ENCODE peak calls at places on chromosome 10, in five cellular contexts. L is HCT116, N is transverse colon, F is GM12892, V is uterus. R is an unnamed sample.

GRCh38 chr10:131921191-131921590 is 20.4 kb downstream of the PPP2R2D start:
- DNase-seq in N (no peak), F (no peak), V (no peak), L (no peak), R (no peak)

GRCh38 chr10:18178862-18179483 is 38.7 kb downstream of the CACNB2 start:
- DNase-seq in V (no peak), L (no peak), N (no peak), F (no peak), R (no peak)

GRCh38 chr10:132988988-132989387 is 46.6 kb upstream of the CFAP46 start:
- DNase-seq in L (no peak), F (no peak), N (no peak), V (no peak), R (no peak)

GRCh38 chr10:32417906-32418547 is 27.9 kb upstream of the CCDC7 start:
- DNase-seq in F (no peak), N (no peak), V (peak), L (no peak), R (no peak)

GRCh38 chr10:119421887-119422684 is 120.4 kb downstream of the RGS10 start:
- DNase-seq in F (no peak), N (no peak), V (no peak), L (no peak), R (no peak)

GRCh38 chr10:129812398-129812797 is 151.7 kb downstream of the EBF3 start:
- DNase-seq in F (no peak), V (no peak), N (no peak), L (no peak), R (no peak)

GRCh38 chr10:14838582-14839304 is 637 bp downstream of the HSPA14 start:
- DNase-seq in V (peak), F (peak), L (no peak), N (peak), R (peak)

GRCh38 chr10:5512881-5513698 is 11.7 kb upstream of the CALML3 start:
- DNase-seq in V (no peak), N (no peak), F (no peak), L (no peak), R (no peak)

GRCh38 chr10:133391761-133392518 is 2.0 kb upstream of the MTG1 start:
- DNase-seq in V (no peak), N (no peak), L (no peak), F (no peak), R (no peak)

GRCh38 chr10:60456053-60456452 is 66.4 kb upstream of the ANK3 start:
- DNase-seq in V (no peak), L (no peak), N (no peak), F (no peak), R (no peak)

GRCh38 chr10:59337254-59337653 is 25.1 kb downstream of the FAM13C start:
- DNase-seq in V (no peak), F (no peak), N (peak), L (no peak), R (no peak)

GRCh38 chr10:60828489-60828852 is 50.2 kb downstream of the CDK1 start:
- DNase-seq in F (no peak), N (no peak), L (no peak), V (no peak), R (no peak)

GRCh38 chr10:124642076-124642710 is 102.0 kb downstream of the FAM53B start:
- DNase-seq in N (no peak), F (no peak), V (no peak), L (no peak), R (peak)

GRCh38 chr10:76033457-76034196 is 602.2 kb downstream of the LRMDA start:
- DNase-seq in N (no peak), V (peak), L (no peak), F (no peak), R (no peak)

GRCh38 chr10:103584216-103585010 is 90.9 kb downstream of the NEURL1 start:
- DNase-seq in N (no peak), L (no peak), V (no peak), F (no peak), R (peak)

GRCh38 chr10:75982611-75983369 is 551.4 kb downstream of the LRMDA start:
- DNase-seq in L (no peak), V (peak), F (no peak), N (no peak), R (no peak)

GRCh38 chr10:14889318-14889717 is 10.7 kb downstream of the SUV39H2 start:
- DNase-seq in V (no peak), L (no peak), F (no peak), N (no peak), R (peak)

GRCh38 chr10:71750124-71750841 is 23.0 kb downstream of the VSIR start:
- DNase-seq in F (no peak), N (no peak), L (no peak), V (no peak), R (peak)

GRCh38 chr10:71747039-71747807 is 26.1 kb downstream of the VSIR start:
- DNase-seq in V (no peak), L (no peak), N (no peak), F (no peak), R (peak)

GRCh38 chr10:71747808-71748523 is 25.4 kb downstream of the VSIR start:
- DNase-seq in F (peak), N (peak), V (no peak), L (no peak), R (peak)

GRCh38 chr10:71749396-71749795 is 23.9 kb downstream of the VSIR start:
- DNase-seq in N (no peak), V (no peak), L (no peak), F (no peak), R (no peak)

GRCh38 chr10:71748671-71749191 is 24.6 kb downstream of the VSIR start:
- DNase-seq in V (peak), L (no peak), F (peak), N (peak), R (peak)
- TF ChIP-seq POLR2A in V (no peak), L (no peak), F (no peak), N (peak), R (peak)

DNA sequence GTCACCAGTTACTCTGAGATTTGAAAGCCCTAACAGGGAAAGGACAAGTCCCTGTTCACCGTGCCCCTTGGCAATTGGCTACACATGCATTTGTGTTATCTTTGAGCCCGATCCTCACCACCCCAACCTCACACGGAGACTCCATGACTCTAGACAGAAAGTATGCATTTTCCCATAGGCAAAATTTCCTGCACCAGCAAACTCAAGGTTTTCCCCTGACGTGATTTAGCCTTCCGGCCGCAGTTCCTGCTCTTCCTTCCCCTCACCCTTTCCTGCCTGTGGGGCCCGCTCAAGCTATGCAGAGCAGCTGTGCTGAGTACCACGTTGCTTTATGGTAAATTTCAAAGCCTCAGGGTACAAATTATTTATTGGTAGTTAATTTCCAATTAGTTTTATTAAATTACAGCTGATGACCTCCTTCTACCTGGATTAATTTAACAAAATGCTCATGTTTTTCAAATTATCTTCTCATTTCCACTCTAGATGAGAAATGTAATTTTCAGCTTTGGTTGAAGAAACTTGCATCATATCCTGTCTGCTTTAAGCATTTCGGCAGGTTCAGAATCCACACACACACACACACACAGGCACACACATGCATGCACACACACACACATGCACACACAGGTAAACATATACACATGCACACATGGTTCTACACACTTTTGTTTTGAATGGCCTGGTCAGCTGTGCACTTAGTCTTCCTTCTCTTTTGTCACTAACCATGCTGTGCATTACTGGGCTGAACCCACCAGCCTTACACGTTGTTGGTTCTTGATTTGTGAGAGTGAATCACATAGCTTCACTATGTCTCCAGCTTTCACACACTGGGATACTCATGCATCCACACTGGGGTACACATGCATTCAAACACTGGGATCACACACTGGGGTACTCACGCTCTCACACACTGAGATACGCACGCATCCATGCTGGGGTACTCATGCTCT is 283.1 kb upstream of the PITRM1 start:
- DNase-seq in V (no peak), N (no peak), L (no peak), F (no peak), R (no peak)
- TF ChIP-seq POLR2A in V (no peak), N (no peak), L (no peak), F (no peak), R (no peak)

DNA sequence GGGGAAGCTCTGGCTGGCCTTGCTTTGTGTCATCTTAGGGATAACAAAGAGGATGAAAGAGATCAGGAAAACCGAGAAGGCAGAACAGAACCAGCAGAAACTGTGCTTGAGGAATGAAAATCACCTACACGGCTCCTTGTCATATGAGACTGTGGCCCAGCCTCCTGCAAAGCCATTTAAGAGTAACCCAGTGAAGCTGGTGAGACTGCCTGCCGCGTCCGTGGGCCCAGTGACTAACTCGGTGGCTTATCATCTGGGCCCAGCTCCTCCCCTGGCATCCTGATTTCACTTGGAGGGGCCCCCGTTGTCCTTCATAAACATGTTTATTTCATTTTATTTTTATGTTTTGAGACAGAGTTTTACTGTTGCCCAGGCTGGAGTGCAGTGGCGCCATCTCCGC is 30.7 kb downstream of the HTRA1 start:
- DNase-seq in L (no peak), N (no peak), F (no peak), V (no peak), R (no peak)
- TF ChIP-seq POLR2A in L (no peak), N (no peak), F (no peak), V (no peak), R (no peak)

DNA sequence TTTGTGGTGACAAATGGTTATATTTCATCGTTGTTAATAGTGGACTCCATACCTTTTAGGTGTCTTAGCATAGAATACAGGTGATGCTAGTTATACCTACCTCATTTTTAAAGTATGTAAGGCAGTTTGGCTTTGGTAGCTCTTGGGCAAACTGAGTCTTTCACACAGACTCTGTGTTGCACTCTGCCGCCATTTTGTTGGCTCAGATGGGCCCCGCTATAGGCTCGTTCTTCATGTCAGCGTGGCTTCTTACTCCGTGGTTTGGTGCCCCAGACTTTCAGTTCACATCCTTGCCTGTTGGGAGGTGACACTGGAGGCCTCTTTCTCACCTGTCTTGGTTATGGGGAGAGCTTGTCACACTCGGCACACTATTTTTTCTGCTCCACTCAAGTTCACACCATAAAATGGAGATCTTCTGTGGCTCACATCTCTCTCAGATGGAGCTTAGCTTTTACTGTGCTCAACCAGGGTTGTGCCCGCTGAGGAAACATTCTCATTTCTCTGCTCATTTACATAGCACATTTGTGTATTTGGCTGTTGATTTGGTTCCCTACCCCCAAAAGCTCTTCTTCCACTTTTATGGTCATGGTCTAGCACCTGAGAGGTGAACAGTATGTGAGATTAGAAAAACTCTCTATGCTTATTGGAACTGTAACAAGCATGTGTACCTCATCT is 178.5 kb downstream of the ARID5B start:
- DNase-seq in L (no peak), F (no peak), N (no peak), V (no peak), R (no peak)
- TF ChIP-seq POLR2A in L (no peak), F (peak), N (no peak), V (no peak), R (no peak)

GRCh38 chr10:70132098-70133029 is at the start of gene AIFM2:
- DNase-seq in V (peak), L (peak), F (peak), N (peak), R (peak)
- TF ChIP-seq POLR2A in V (no peak), L (peak), F (peak), N (peak), R (no peak)

GRCh38 chr10:100341953-100342626 is 4.9 kb upstream of the SCD start:
- DNase-seq in N (peak), F (no peak), L (peak), V (peak), R (peak)
- TF ChIP-seq POLR2A in N (no peak), F (no peak), L (no peak), V (no peak), R (no peak)

R was measured in erythroblast.